ENCODE peak calls at places on chromosomes 6 and 20, in six cellular contexts. Q is stomach, X is K562, H is HepG2, L is upper lobe of left lung, M is SK-N-SH. A is an unnamed sample.
A peak's percentile ranks its signal among the peaks of the same experiment; 100 is the strongest.

GRCh38 chr6:52049252-52050050 is 38.0 kb downstream of the PKHD1 start:
- DNase-seq in H (peak; percentile 33), M (peak; percentile 36), L (no peak), X (peak; percentile 38), Q (no peak), A (no peak)

GRCh38 chr6:89117285-89118108 is at the start of gene SRSF12:
- DNase-seq in M (peak; percentile 98), L (peak; percentile 36), Q (peak; percentile 48), X (no peak), H (no peak), A (peak; percentile 19)

GRCh38 chr20:41635158-41635557 is 17.0 kb upstream of the CHD6 start:
- DNase-seq in L (no peak), M (no peak), H (no peak), X (no peak), Q (no peak), A (no peak)

GRCh38 chr6:112929661-112930060 is 582.5 kb downstream of the RFPL4B start:
- DNase-seq in Q (no peak), X (no peak), M (no peak), L (no peak), H (no peak), A (no peak)

GRCh38 chr20:20864346-20865096 is 152.1 kb upstream of the RALGAPA2 start:
- DNase-seq in H (peak; percentile 76), L (no peak), Q (no peak), M (no peak), X (peak; percentile 17), A (no peak)

GRCh38 chr20:57698191-57698866 is 11.5 kb downstream of the PMEPA1 start:
- DNase-seq in X (no peak), H (peak; percentile 31), M (peak; percentile 57), L (no peak), Q (peak; percentile 40), A (no peak)

GRCh38 chr6:106334646-106335448 is 9.3 kb upstream of the ATG5 start:
- DNase-seq in X (peak; percentile 69), H (peak; percentile 52), M (peak; percentile 60), L (peak; percentile 44), Q (peak; percentile 55), A (peak; percentile 30)

GRCh38 chr6:145863988-145864616 is 49.5 kb upstream of the FBXO30 start:
- DNase-seq in Q (no peak), H (no peak), M (no peak), X (no peak), L (no peak), A (no peak)

GRCh38 chr20:25540273-25540672 is 45.1 kb downstream of the NINL start:
- DNase-seq in H (no peak), X (peak; percentile 27), Q (no peak), L (peak; percentile 54), M (no peak), A (no peak)

GRCh38 chr6:52609968-52610367 is 33.1 kb upstream of the TRAM2 start:
- DNase-seq in H (no peak), X (no peak), Q (no peak), L (no peak), M (peak; percentile 36), A (no peak)

GRCh38 chr6:69846312-69846711 is 20.0 kb upstream of the COL19A1 start:
- DNase-seq in X (no peak), L (no peak), M (no peak), Q (no peak), H (no peak), A (no peak)

GRCh38 chr20:10219452-10219791 is 792 bp downstream of the SNAP25 start:
- DNase-seq in M (peak; percentile 84), H (no peak), L (peak; percentile 56), X (peak; percentile 57), Q (peak; percentile 69), A (peak; percentile 56)

GRCh38 chr6:108921547-108922331 is 73.5 kb downstream of the ARMC2 start:
- DNase-seq in M (no peak), Q (no peak), L (no peak), X (no peak), H (no peak), A (peak; percentile 39)

GRCh38 chr20:58513580-58514285 is 1.5 kb downstream of the APCDD1L start:
- DNase-seq in Q (no peak), H (no peak), M (no peak), X (no peak), L (no peak), A (no peak)

GRCh38 chr20:53738945-53739798 is 145.5 kb upstream of the ZNF217 start:
- DNase-seq in H (no peak), M (no peak), Q (no peak), X (peak; percentile 49), L (no peak), A (no peak)

GRCh38 chr6:79874531-79875132 is 72.7 kb downstream of the ELOVL4 start:
- DNase-seq in Q (no peak), L (no peak), X (no peak), H (no peak), M (no peak), A (no peak)

GRCh38 chr6:161257778-161258457 is 15.9 kb downstream of the AGPAT4 start:
- DNase-seq in X (no peak), Q (no peak), L (no peak), H (no peak), M (no peak), A (no peak)

GRCh38 chr6:3799731-3800130 is 48.2 kb upstream of the PXDC1 start:
- DNase-seq in M (no peak), Q (no peak), X (no peak), L (no peak), H (no peak), A (no peak)

GRCh38 chr6:3798211-3798909 is 46.8 kb upstream of the PXDC1 start:
- DNase-seq in M (no peak), X (no peak), H (no peak), L (peak; percentile 67), Q (no peak), A (no peak)

GRCh38 chr6:3804981-3805380 is 44.2 kb upstream of the FAM50B start:
- DNase-seq in Q (no peak), H (no peak), M (no peak), X (no peak), L (no peak), A (no peak)

GRCh38 chr6:3805448-3806123 is 43.6 kb upstream of the FAM50B start:
- DNase-seq in M (no peak), L (no peak), H (peak; percentile 85), X (no peak), Q (no peak), A (no peak)

DNA sequence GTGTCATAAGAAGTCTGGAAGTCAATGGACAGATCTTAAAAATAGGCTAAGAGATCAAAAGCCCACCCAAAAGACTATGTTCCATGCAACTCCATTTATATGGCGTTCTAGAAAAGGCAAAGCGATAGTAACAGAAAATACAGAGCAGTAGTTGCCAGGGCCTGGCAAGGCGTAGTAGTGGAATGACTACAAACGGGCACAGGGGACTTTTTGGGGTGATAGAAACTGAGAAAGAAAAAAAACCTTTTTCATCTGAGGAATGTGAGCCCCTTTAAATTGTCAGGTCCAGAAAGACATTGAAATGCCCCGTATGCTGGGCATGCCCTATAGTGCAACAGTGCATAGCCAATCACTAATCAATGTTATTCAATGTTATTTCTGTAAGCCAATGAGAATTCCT is 47.2 kb upstream of the FAM50B start:
- DNase-seq in L (no peak), M (no peak), Q (no peak), H (no peak), X (no peak), A (no peak)
- H3K4me1 ChIP-seq in L (peaks cover 57% of the 10 kb centered on the region), M (peaks cover 37% of the 10 kb centered on the region), Q (peaks cover 38% of the 10 kb centered on the region), H (peaks cover 84% of the 10 kb centered on the region), X (no peaks in the 10 kb centered on the region), A (no peaks in the 10 kb centered on the region)

DNA sequence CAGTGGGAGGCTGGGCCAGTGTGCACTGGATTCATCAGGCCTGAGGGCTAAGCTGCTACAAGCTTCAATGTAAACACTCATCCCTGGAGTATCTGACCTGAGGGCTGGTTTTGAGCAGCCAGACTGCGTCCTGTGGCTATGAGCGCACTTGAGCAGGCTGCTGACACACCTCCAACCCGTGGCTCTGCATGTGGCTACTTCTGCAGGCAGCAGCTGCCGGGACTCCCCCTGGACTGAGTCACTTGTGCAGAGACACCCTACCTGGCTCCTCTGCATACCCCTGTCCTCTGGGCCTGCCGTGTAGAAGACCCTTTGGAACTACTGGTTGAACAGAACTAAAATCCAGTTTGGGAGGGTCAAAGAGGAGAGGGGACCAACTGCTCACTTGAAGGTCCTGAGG is 172.0 kb downstream of the SCP2D1 start:
- DNase-seq in L (no peak), M (no peak), H (no peak), X (no peak), Q (no peak), A (no peak)
- H3K9me3 ChIP-seq in L (no peaks in the 10 kb centered on the region), M (no peaks in the 10 kb centered on the region), H (no peaks in the 10 kb centered on the region), X (no peaks in the 10 kb centered on the region), Q (no peaks in the 10 kb centered on the region), A (no peaks in the 10 kb centered on the region)

GRCh38 chr6:33204165-33204414 is 365 bp upstream of the HSD17B8 start:
- DNase-seq in H (no peak), Q (no peak), L (no peak), M (no peak), X (no peak), A (no peak)
- TF ChIP-seq POLR2AphosphoS5 in H (no peak), Q (no peak), L (no peak), M (no peak), X (no peak), A (no peak)

GRCh38 chr6:20360471-20361119 is 41.1 kb upstream of the E2F3 start:
- DNase-seq in L (no peak), H (no peak), X (no peak), M (no peak), Q (no peak), A (no peak)
- H3K4me1 ChIP-seq in L (no peaks in the 10 kb centered on the region), H (no peaks in the 10 kb centered on the region), X (no peaks in the 10 kb centered on the region), M (no peaks in the 10 kb centered on the region), Q (no peaks in the 10 kb centered on the region), A (no peaks in the 10 kb centered on the region)

DNA sequence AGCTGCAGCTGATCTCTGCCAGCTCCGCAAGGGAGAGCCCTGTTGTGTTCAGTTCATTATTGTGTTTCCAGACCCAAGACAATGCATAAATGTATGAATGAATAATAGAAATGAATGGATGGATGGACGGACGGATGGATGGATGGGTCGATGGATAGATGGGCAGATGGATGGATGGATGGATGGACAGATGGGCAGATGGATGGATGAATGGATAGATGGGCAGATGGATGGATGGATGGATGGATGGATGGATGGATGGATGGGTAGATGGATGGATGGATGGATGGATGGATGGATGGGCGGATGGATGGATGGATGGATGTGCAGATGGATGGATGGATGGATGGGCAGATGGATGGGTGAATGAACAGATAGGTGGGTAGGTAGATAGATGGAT is 16.7 kb upstream of the LSM14B start:
- DNase-seq in X (no peak), L (no peak), Q (no peak), M (no peak), H (no peak), A (no peak)
- H3K9me3 ChIP-seq in X (peaks cover 5% of the 10 kb centered on the region), L (peaks cover 71% of the 10 kb centered on the region), Q (peaks cover 22% of the 10 kb centered on the region), M (peaks cover 4% of the 10 kb centered on the region), H (peaks cover 33% of the 10 kb centered on the region), A (no peaks in the 10 kb centered on the region)

DNA sequence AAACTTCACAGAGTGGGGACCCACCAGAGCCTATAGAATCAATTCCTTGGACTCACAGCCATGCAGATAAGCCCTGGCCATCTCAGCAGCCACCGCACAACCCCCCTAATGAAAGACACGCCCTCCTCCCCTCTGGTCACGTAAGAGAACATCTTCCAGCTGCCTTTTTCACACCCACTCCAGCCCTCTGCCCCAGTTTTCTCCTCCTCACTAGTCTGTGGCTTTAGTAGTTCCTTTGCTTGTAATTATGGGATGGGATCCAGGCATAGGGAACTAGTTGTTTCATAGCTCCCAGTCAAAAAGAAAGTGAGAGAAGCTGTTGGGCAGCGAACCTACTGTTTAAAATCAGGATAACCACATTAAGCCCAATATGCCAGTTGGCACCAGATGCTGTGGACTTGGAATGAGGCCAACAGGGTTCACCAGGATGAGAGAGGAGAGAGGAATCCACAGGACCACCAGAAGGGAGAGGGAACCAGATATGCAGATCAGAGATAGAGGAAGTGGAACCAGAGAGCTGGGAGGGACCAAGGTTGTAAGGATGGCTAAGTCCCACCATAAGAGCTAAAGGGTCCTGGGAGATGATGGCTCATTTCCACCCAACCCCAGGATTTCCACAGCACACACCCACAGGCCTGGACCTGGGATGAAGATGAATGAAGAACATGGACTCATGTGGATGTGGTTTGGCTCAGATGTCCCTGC is 9.0 kb upstream of the BTN3A1 start:
- DNase-seq in H (no peak), M (peak; percentile 27), Q (no peak), X (peak; percentile 31), L (peak; percentile 31), A (no peak)
- TF ChIP-seq POLR2AphosphoS5 in H (no peak), M (no peak), Q (no peak), X (no peak), L (no peak), A (no peak)